ENCODE peak calls at places on chromosomes 6 and 20, in nine cellular contexts. J is testis, R is heart left ventricle, C is tibial nerve, K is A673, A is neural progenitor cell, N is IMR-90, Y is PC-3, S is aorta. H is an unnamed sample.

GRCh38 chr20:51695574-51696303 is 72.5 kb downstream of the ATP9A start:
- DNase-seq in J (no peak), R (no peak), C (no peak), K (peak; percentile 70), A (no peak), N (peak; percentile 93), Y (peak; percentile 95), S (no peak), H (no peak)

GRCh38 chr20:16369441-16369840 is 203.8 kb downstream of the KIF16B start:
- DNase-seq in J (no peak), R (no peak), C (no peak), K (no peak), A (no peak), N (no peak), Y (no peak), S (no peak), H (no peak)

GRCh38 chr6:142942805-142943227 is 2.2 kb downstream of the HIVEP2 start:
- DNase-seq in J (no peak), R (no peak), C (no peak), K (peak; percentile 26), A (no peak), N (peak; percentile 54), Y (peak; percentile 75), S (no peak), H (no peak)

GRCh38 chr6:168994966-168995365 is 258.7 kb downstream of the THBS2 start:
- DNase-seq in J (no peak), R (no peak), C (no peak), K (no peak), A (no peak), N (no peak), Y (no peak), S (no peak), H (no peak)

GRCh38 chr20:33896509-33896908 is 85.4 kb downstream of the CHMP4B start:
- DNase-seq in J (peak; percentile 69), R (no peak), C (peak; percentile 8), K (peak; percentile 58), A (no peak), N (peak; percentile 70), Y (no peak), S (no peak), H (no peak)

GRCh38 chr20:63750807-63751470 is 11.4 kb downstream of the SLC2A4RG start:
- DNase-seq in J (no peak), R (no peak), C (no peak), K (no peak), A (no peak), N (no peak), Y (no peak), S (peak; percentile 37), H (no peak)

GRCh38 chr20:40323411-40323810 is 365.6 kb downstream of the MAFB start:
- DNase-seq in J (no peak), R (no peak), C (no peak), K (peak; percentile 97), A (no peak), N (no peak), Y (no peak), S (no peak), H (no peak)

GRCh38 chr6:42118162-42119001 is 24.0 kb downstream of the C6orf132 start:
- DNase-seq in J (no peak), R (peak; percentile 44), C (no peak), K (no peak), A (no peak), N (no peak), Y (peak; percentile 90), S (peak; percentile 70), H (no peak)

DNA sequence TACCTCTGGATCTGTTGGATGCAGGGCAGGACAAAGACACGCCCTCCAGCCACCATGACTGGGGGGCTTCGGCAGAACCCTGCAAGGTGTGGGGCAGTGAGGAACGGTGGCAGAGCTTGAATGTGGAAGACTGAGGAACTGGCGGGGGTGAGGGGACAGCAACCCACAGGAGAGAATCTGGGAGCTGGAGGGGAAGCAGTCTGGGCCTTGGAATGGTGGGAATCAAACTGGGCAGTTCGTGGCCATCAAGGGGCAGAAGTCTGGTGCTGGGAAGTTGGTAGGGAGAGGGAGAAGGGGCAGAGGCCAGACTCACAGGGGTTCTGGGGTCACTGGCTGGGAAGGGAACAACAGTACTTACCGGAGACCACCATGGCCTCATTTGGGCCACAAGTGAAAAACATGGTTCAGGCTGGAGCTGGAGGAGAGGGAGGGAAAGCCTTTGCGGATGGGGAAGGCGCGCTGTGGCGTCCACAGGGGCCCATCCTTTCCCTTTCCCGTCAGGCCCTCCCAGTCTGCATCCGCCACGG is 635 bp downstream of the FLOT1 start:
- DNase-seq in J (no peak), R (peak; percentile 79), C (no peak), K (no peak), A (no peak), N (no peak), Y (peak; percentile 32), S (no peak), H (no peak)
- H3K4me1 ChIP-seq in J (peaks cover 21% of the 10 kb centered on the region), R (peaks cover 21% of the 10 kb centered on the region), C (no peaks in the 10 kb centered on the region), K (peaks cover 11% of the 10 kb centered on the region), A (peaks cover 5% of the 10 kb centered on the region), N (peaks cover 15% of the 10 kb centered on the region), Y (peaks cover 71% of the 10 kb centered on the region), S (no peaks in the 10 kb centered on the region), H (peaks cover 5% of the 10 kb centered on the region)

DNA sequence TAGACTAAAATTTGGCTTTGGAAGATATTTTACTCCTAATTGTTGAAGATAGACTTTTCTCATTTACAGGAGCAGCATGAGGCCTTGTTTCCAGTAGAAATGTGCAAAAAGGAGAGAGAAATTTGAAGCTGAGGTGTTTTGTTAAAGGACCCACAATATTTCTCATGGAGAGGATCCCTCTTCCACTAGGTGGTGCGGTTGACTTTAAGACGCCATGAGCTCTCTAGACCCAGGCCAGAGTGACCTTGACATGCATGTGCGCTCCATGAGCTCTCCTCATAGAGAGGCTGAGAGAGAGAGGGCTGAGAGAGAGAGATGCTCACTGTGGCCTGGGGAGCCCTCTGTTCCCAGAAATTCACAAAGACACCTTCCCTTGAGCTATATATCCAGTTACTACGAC is 861.2 kb upstream of the EYS start:
- DNase-seq in J (no peak), R (no peak), C (no peak), K (no peak), A (peak; percentile 3), N (no peak), Y (no peak), S (no peak), H (peak; percentile 30)
- H3K36me3 ChIP-seq in J (no peaks in the 10 kb centered on the region), R (no peaks in the 10 kb centered on the region), C (no peaks in the 10 kb centered on the region), K (no peaks in the 10 kb centered on the region), A (peaks cover 3% of the 10 kb centered on the region), N (no peaks in the 10 kb centered on the region), Y (no peaks in the 10 kb centered on the region), S (no peaks in the 10 kb centered on the region), H (no peaks in the 10 kb centered on the region)

DNA sequence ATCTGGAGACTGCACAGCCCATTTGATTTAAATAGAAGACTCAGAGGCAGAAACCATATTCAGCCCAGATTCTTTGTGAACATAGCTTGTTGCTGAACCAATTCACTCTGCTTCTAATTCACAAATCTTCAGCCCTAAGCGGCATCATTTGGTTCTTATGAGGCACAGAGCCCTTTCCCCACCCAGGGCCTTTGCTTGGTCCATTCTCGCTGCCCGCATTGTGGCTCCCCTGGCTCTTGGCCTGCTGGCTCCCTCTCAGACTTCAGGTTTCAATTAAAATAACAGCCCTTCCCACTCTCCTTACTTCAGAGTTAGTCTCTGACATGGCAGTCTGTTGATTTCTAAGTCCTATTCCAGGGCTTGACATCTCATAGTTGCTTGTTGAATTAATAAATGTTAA is 9.4 kb upstream of the TMEM14A start:
- DNase-seq in J (no peak), R (no peak), C (no peak), K (no peak), A (no peak), N (no peak), Y (no peak), S (no peak), H (no peak)
- H3K4me3 ChIP-seq in J (no peak overlapping the region), R (no peak overlapping the region), C (no peak overlapping the region), K (no peak overlapping the region), A (no peak overlapping the region), N (no peak overlapping the region), Y (no peak overlapping the region), S (no peak overlapping the region), H (no peak overlapping the region)

GRCh38 chr6:137696765-137697164 is 170.3 kb upstream of the TNFAIP3 start:
- DNase-seq in J (no peak), R (no peak), C (no peak), K (no peak), A (no peak), N (no peak), Y (no peak), S (no peak), H (no peak)

GRCh38 chr6:137700751-137701477 is 166.1 kb upstream of the TNFAIP3 start:
- DNase-seq in J (no peak), R (no peak), C (peak; percentile 46), K (no peak), A (no peak), N (no peak), Y (no peak), S (no peak), H (no peak)

GRCh38 chr6:137698636-137699035 is 168.4 kb upstream of the TNFAIP3 start:
- DNase-seq in J (peak; percentile 30), R (no peak), C (peak; percentile 46), K (no peak), A (no peak), N (peak; percentile 33), Y (no peak), S (peak; percentile 76), H (no peak)

GRCh38 chr6:137699036-137699683 is 167.9 kb upstream of the TNFAIP3 start:
- DNase-seq in J (no peak), R (no peak), C (no peak), K (no peak), A (no peak), N (peak; percentile 46), Y (peak; percentile 23), S (peak; percentile 69), H (no peak)

DNA sequence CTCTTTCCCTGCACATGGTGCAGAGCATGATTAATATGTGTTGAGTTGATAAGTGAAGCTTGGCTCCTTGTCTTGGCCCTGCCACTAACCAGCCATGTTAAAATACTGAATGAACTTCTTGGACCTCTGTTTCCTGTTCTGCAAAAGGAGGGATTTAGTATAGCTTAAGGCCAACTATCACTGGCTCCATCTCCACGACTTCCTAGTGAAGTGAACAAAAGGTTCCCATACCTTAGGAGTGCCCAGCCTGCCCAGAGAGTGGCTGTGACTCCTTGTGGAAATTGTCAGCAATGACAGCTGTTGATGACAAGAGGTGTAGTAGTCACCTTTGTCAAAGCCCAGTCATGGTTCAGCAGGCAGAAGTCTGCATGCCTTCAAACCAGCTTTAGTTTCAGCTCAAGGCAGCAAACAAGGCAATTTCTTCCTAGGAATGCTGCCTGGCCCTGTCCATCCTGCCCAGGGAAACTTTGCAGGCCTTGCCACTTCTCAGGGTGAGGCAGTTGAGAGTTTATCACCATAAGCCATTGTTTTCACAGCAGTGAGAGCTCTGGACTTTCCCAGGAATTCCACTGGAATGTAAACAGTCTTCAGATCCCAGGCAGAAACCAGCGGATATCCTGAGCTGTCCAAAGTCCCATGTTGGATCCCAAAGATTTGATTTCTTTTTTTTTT is 169.7 kb upstream of the TNFAIP3 start:
- DNase-seq in J (no peak), R (no peak), C (no peak), K (no peak), A (peak; percentile 61), N (peak; percentile 84), Y (peak; percentile 17), S (no peak), H (no peak)
- H3K4me1 ChIP-seq in J (peaks cover 5% of the 10 kb centered on the region), R (peaks cover 17% of the 10 kb centered on the region), C (no peaks in the 10 kb centered on the region), K (no peaks in the 10 kb centered on the region), A (peaks cover 9% of the 10 kb centered on the region), N (peaks cover 7% of the 10 kb centered on the region), Y (peaks cover 10% of the 10 kb centered on the region), S (peaks cover 6% of the 10 kb centered on the region), H (no peaks in the 10 kb centered on the region)

H was measured in BE2C.